ENCODE peak calls at places on chromosomes 16 and 17, in six cellular contexts. One of them, this sample, is unnamed.

GRCh38 chr17:35789044-35789443 is 6.4 kb downstream of the MMP28 start:
- DNase-seq in epithelial cell of esophagus: no peak
- DNase-seq in ovary: no peak
- DNase-seq in fibroblast of lung: no peak
- DNase-seq in ascending aorta: no peak
- DNase-seq in A549: no peak
- DNase-seq in this sample: no peak

GRCh38 chr16:12184419-12184831 is 207.9 kb downstream of the SNX29 start:
- DNase-seq in A549: no peak
- DNase-seq in fibroblast of lung: no peak
- DNase-seq in ascending aorta: no peak
- DNase-seq in epithelial cell of esophagus: peak; percentile 83
- DNase-seq in ovary: no peak
- DNase-seq in this sample: no peak

GRCh38 chr17:7110617-7111306 is 3.9 kb downstream of the ASGR2 start:
- DNase-seq in ascending aorta: no peak
- DNase-seq in A549: no peak
- DNase-seq in fibroblast of lung: no peak
- DNase-seq in epithelial cell of esophagus: no peak
- DNase-seq in ovary: no peak
- DNase-seq in this sample: no peak

GRCh38 chr17:60158751-60159478 is 9.1 kb downstream of the CA4 start:
- DNase-seq in epithelial cell of esophagus: no peak
- DNase-seq in A549: no peak
- DNase-seq in ascending aorta: no peak
- DNase-seq in fibroblast of lung: no peak
- DNase-seq in ovary: no peak
- DNase-seq in this sample: peak; percentile 45

GRCh38 chr16:85082553-85083050 is 29.7 kb downstream of the CIBAR2 start:
- DNase-seq in ascending aorta: no peak
- DNase-seq in A549: no peak
- DNase-seq in fibroblast of lung: no peak
- DNase-seq in ovary: no peak
- DNase-seq in epithelial cell of esophagus: no peak
- DNase-seq in this sample: no peak

GRCh38 chr17:79677646-79678045 is 53.1 kb upstream of the ENPP7 start:
- DNase-seq in fibroblast of lung: no peak
- DNase-seq in ovary: no peak
- DNase-seq in ascending aorta: no peak
- DNase-seq in epithelial cell of esophagus: no peak
- DNase-seq in A549: no peak
- DNase-seq in this sample: no peak

GRCh38 chr17:31621566-31621965 is 230.1 kb downstream of the RAB11FIP4 start:
- DNase-seq in ascending aorta: no peak
- DNase-seq in epithelial cell of esophagus: no peak
- DNase-seq in ovary: no peak
- DNase-seq in fibroblast of lung: no peak
- DNase-seq in A549: no peak
- DNase-seq in this sample: no peak

GRCh38 chr17:63136381-63137012 is 170.5 kb downstream of the TANC2 start:
- DNase-seq in fibroblast of lung: no peak
- DNase-seq in epithelial cell of esophagus: no peak
- DNase-seq in A549: no peak
- DNase-seq in ascending aorta: no peak
- DNase-seq in ovary: no peak
- DNase-seq in this sample: no peak

GRCh38 chr16:68715471-68715870 is 21.6 kb upstream of the CDH1 start:
- DNase-seq in fibroblast of lung: no peak
- DNase-seq in epithelial cell of esophagus: peak; percentile 55
- DNase-seq in ovary: no peak
- DNase-seq in ascending aorta: no peak
- DNase-seq in A549: no peak
- DNase-seq in this sample: no peak

DNA sequence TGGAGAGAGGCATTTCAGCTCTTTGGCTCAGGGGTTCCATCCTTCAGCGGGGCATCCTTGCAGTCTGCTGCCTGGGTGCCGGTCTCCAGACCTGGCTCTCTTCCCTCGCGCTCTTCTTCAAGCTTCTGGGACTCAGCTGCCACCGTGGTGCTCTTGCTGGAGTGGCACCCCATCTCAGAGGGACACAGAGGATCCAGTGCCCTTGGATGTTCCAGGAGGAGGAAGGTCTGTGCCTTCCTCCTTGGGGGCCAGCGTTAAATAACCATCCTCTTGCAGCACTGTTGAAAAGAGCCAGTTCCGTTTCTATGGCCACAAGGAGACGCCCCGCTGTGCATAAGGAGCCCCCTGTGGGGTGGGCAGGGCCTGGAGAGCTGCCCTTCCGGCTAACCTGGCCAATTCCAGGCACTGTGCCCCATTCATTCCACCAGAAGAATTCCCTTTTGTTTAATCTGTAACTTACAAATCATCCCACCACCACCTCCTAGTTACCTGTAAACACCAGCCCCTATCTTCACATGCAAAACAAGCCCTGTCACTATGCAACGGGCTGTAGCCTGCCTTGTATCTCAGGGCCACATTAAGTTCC is 8.6 kb downstream of the CHD9NB start:
- DNase-seq in ascending aorta: no peak
- DNase-seq in A549: no peak
- DNase-seq in epithelial cell of esophagus: no peak
- DNase-seq in fibroblast of lung: no peak
- DNase-seq in ovary: no peak
- DNase-seq in this sample: no peak
- H3K4me3 ChIP-seq in ascending aorta: peak overlapping the region; percentile 17
- H3K4me3 ChIP-seq in A549: no peak overlapping the region
- H3K4me3 ChIP-seq in epithelial cell of esophagus: peak overlapping the region; percentile 7
- H3K4me3 ChIP-seq in fibroblast of lung: no peak overlapping the region
- H3K4me3 ChIP-seq in ovary: no peak overlapping the region
- H3K4me3 ChIP-seq in this sample: no peak overlapping the region

GRCh38 chr16:83799336-83799735 is 8.4 kb upstream of the HSBP1 start:
- DNase-seq in ascending aorta: no peak
- DNase-seq in ovary: no peak
- DNase-seq in epithelial cell of esophagus: peak; percentile 46
- DNase-seq in fibroblast of lung: no peak
- DNase-seq in A549: no peak
- DNase-seq in this sample: no peak

GRCh38 chr16:83802135-83802534 is 5.6 kb upstream of the HSBP1 start:
- DNase-seq in ovary: no peak
- DNase-seq in epithelial cell of esophagus: peak; percentile 92
- DNase-seq in fibroblast of lung: peak; percentile 67
- DNase-seq in A549: no peak
- DNase-seq in ascending aorta: no peak
- DNase-seq in this sample: peak; percentile 43

GRCh38 chr16:83803811-83804210 is 4.0 kb upstream of the HSBP1 start:
- DNase-seq in epithelial cell of esophagus: peak; percentile 36
- DNase-seq in A549: no peak
- DNase-seq in ovary: no peak
- DNase-seq in ascending aorta: no peak
- DNase-seq in fibroblast of lung: no peak
- DNase-seq in this sample: no peak

GRCh38 chr16:83804366-83804765 is 3.4 kb upstream of the HSBP1 start:
- DNase-seq in ascending aorta: no peak
- DNase-seq in fibroblast of lung: no peak
- DNase-seq in epithelial cell of esophagus: no peak
- DNase-seq in ovary: no peak
- DNase-seq in A549: no peak
- DNase-seq in this sample: no peak

DNA sequence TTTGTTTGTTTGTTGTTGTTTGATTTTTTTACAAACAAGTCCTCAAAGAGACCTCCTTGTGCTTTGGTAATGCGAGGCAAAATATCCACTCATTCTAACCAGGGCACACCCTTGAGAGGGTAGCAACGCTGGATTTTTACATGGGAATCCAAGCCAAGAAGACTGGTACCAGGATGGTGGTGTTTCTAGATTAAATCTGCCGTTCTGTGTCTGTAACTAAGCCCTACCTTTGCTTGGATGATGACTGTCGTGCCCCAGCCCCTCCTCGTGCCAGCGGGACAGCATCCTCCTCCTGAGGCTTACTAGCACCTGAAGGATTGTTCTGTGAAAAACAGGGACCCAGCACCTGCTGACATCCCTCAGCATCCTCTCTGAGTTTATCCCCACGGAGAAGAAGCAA is 5.2 kb upstream of the HSBP1 start:
- DNase-seq in epithelial cell of esophagus: no peak
- DNase-seq in ascending aorta: no peak
- DNase-seq in ovary: no peak
- DNase-seq in fibroblast of lung: no peak
- DNase-seq in A549: no peak
- DNase-seq in this sample: no peak
- H3K4me3 ChIP-seq in epithelial cell of esophagus: no peak overlapping the region
- H3K4me3 ChIP-seq in ascending aorta: peak overlapping the region; percentile 37
- H3K4me3 ChIP-seq in ovary: no peak overlapping the region
- H3K4me3 ChIP-seq in fibroblast of lung: peak overlapping the region; percentile 52
- H3K4me3 ChIP-seq in A549: peak overlapping the region; percentile 14
- H3K4me3 ChIP-seq in this sample: no peak overlapping the region

DNA sequence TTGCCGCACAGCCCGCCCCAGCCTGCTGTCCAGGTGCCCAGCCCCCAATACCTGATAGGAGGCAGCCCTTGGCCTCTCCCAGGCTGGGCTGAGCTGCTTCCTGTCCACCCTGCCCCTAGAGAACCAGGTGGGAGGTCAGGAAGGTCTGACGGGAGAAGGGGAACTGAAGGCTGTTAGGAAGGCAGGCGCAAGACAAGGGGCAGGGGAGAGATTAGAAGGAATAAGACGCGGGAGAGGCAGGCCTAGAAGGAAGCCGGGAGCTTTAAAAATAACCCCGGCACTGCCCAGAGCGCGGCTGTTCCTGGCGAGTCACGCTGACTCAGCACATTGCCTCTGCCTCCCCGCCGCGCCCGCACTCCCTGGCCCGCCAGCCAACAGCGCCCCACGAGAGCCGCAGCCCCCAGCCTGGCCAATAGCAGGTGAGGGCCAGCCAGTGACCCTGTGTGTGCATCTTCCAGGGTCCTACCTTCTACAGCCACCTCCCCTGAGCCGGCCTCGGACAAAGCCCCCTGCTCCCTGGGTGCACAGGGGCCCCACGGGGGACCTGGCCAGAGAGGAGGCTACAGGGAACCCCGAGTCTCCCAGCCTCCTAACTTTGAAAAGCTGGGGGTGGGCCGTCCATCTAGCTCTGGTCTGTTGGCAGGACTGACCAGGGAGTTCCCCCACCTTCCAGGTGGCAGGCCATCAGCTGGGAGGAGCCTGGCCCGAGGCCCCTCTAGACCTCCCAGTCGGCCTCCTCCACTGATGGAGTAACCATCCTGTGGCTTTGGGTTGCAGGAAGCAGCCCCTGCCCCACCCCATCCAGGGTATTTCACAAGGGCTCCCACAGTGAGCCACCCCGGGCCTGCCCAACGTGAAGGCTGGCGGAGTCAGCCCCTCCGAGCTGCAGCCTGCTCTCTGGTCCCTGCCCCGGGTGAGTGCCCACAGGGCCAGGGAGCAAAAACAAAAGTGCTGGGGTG is 4.0 kb downstream of the MAFG start:
- DNase-seq in epithelial cell of esophagus: peak; percentile 81
- DNase-seq in fibroblast of lung: peak; percentile 75
- DNase-seq in ovary: peak; percentile 75
- DNase-seq in ascending aorta: no peak
- DNase-seq in A549: peak; percentile 83
- DNase-seq in this sample: peak; percentile 87
- H3K4me3 ChIP-seq in epithelial cell of esophagus: peak overlapping the region; percentile 31
- H3K4me3 ChIP-seq in fibroblast of lung: peak overlapping the region; percentile 17
- H3K4me3 ChIP-seq in ovary: peak overlapping the region; percentile 7
- H3K4me3 ChIP-seq in ascending aorta: peak overlapping the region; percentile 38
- H3K4me3 ChIP-seq in A549: peak overlapping the region; percentile 57
- H3K4me3 ChIP-seq in this sample: peak overlapping the region; percentile 73

GRCh38 chr16:58125041-58125440 is 4.1 kb downstream of the CFAP20 start:
- DNase-seq in fibroblast of lung: no peak
- DNase-seq in ovary: no peak
- DNase-seq in ascending aorta: no peak
- DNase-seq in epithelial cell of esophagus: no peak
- DNase-seq in A549: no peak
- DNase-seq in this sample: no peak

GRCh38 chr16:58127634-58128033 is 1.5 kb downstream of the CFAP20 start:
- DNase-seq in ascending aorta: no peak
- DNase-seq in ovary: no peak
- DNase-seq in A549: no peak
- DNase-seq in fibroblast of lung: no peak
- DNase-seq in epithelial cell of esophagus: no peak
- DNase-seq in this sample: peak; percentile 20

GRCh38 chr16:58127033-58127556 is 2.1 kb downstream of the CFAP20 start:
- DNase-seq in ovary: peak; percentile 36
- DNase-seq in fibroblast of lung: peak; percentile 51
- DNase-seq in epithelial cell of esophagus: peak; percentile 35
- DNase-seq in A549: no peak
- DNase-seq in ascending aorta: no peak
- DNase-seq in this sample: peak; percentile 39

GRCh38 chr16:58125781-58126335 is 3.3 kb downstream of the CFAP20 start:
- DNase-seq in ovary: no peak
- DNase-seq in ascending aorta: no peak
- DNase-seq in fibroblast of lung: no peak
- DNase-seq in A549: no peak
- DNase-seq in epithelial cell of esophagus: no peak
- DNase-seq in this sample: no peak

GRCh38 chr16:58126451-58126968 is 2.7 kb downstream of the CFAP20 start:
- DNase-seq in epithelial cell of esophagus: no peak
- DNase-seq in A549: no peak
- DNase-seq in fibroblast of lung: no peak
- DNase-seq in ovary: no peak
- DNase-seq in ascending aorta: no peak
- DNase-seq in this sample: no peak
- H3K4me3 ChIP-seq in epithelial cell of esophagus: no peak overlapping the region
- H3K4me3 ChIP-seq in A549: no peak overlapping the region
- H3K4me3 ChIP-seq in fibroblast of lung: peak overlapping the region; percentile 89
- H3K4me3 ChIP-seq in ovary: no peak overlapping the region
- H3K4me3 ChIP-seq in ascending aorta: no peak overlapping the region
- H3K4me3 ChIP-seq in this sample: peak overlapping the region; percentile 95

DNA sequence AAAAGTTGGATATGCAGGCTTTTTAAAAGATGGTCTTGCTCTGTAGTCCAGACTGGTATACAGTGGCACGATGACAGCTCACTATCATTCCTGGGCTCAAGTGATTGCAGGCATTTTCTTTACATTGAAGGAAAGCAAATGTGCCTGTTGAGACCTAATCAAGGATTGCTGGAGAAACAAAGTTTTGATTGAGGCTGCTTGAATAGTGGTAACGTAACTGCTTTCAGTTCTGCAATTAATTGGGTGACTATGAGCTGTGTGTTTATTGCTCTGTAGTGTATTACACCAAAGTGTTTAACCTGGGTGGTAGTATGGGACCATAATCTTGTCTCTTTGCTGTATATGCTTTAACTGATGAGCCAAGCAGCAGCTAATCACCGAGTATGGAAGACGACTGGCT is 2.3 kb downstream of the UBB start:
- DNase-seq in ascending aorta: no peak
- DNase-seq in epithelial cell of esophagus: no peak
- DNase-seq in fibroblast of lung: no peak
- DNase-seq in A549: no peak
- DNase-seq in ovary: no peak
- DNase-seq in this sample: no peak
- H3K4me3 ChIP-seq in ascending aorta: no peak overlapping the region
- H3K4me3 ChIP-seq in epithelial cell of esophagus: no peak overlapping the region
- H3K4me3 ChIP-seq in fibroblast of lung: peak overlapping the region; percentile 28
- H3K4me3 ChIP-seq in A549: peak overlapping the region; percentile 88
- H3K4me3 ChIP-seq in ovary: no peak overlapping the region
- H3K4me3 ChIP-seq in this sample: peak overlapping the region; percentile 13

GRCh38 chr17:49850772-49851386 is 3.0 kb upstream of the TAC4 start:
- DNase-seq in ovary: no peak
- DNase-seq in A549: no peak
- DNase-seq in fibroblast of lung: no peak
- DNase-seq in ascending aorta: no peak
- DNase-seq in epithelial cell of esophagus: no peak
- DNase-seq in this sample: no peak
- H3K4me3 ChIP-seq in ovary: peak overlapping the region; percentile 31
- H3K4me3 ChIP-seq in A549: peak overlapping the region; percentile 72
- H3K4me3 ChIP-seq in fibroblast of lung: no peak overlapping the region
- H3K4me3 ChIP-seq in ascending aorta: peak overlapping the region; percentile 74
- H3K4me3 ChIP-seq in epithelial cell of esophagus: peak overlapping the region; percentile 44
- H3K4me3 ChIP-seq in this sample: peak overlapping the region; percentile 70

GRCh38 chr16:31134625-31135534 is 647 bp downstream of the PRSS8 start:
- DNase-seq in fibroblast of lung: no peak
- DNase-seq in A549: no peak
- DNase-seq in ovary: no peak
- DNase-seq in ascending aorta: no peak
- DNase-seq in epithelial cell of esophagus: peak; percentile 73
- DNase-seq in this sample: no peak
- H3K4me3 ChIP-seq in fibroblast of lung: no peak overlapping the region
- H3K4me3 ChIP-seq in A549: no peak overlapping the region
- H3K4me3 ChIP-seq in ovary: peak overlapping the region; percentile 4
- H3K4me3 ChIP-seq in ascending aorta: no peak overlapping the region
- H3K4me3 ChIP-seq in epithelial cell of esophagus: peak overlapping the region; percentile 83
- H3K4me3 ChIP-seq in this sample: no peak overlapping the region